ENCODE peak calls at places on chromosomes 6 and 20, in four cellular contexts. H is activated gamma-delta T cell treated with anti-CD3 and anti-CD28 coated beads, Interleukin-2, amount 50 U/mL, for 16 hours; W is activated effector memory CD4-positive, alpha-beta T cell treated with anti-CD3 and anti-CD28 coated beads, Interleukin-2, amount 50 U/mL, for 16 hours; J is renal cortical epithelial cell. T is an unnamed sample.

GRCh38 chr6:112298021-112298745 is 43.8 kb upstream of the LAMA4 start:
- DNase-seq in W (no peak), H (no peak), J (peak), T (no peak)

GRCh38 chr6:1014431-1014807 is 297.5 kb upstream of the FOXQ1 start:
- DNase-seq in W (no peak), H (no peak), J (no peak), T (no peak)

GRCh38 chr20:53826597-53827291 is 233.1 kb upstream of the ZNF217 start:
- DNase-seq in H (no peak), J (peak), W (no peak), T (no peak)

GRCh38 chr6:151351731-151352130 is 39.6 kb downstream of the ZBTB2 start:
- DNase-seq in H (no peak), W (no peak), J (no peak), T (no peak)

GRCh38 chr6:156781882-156782631 is 4.9 kb downstream of the ARID1B start:
- DNase-seq in J (no peak), H (no peak), W (no peak), T (no peak)

GRCh38 chr6:24802271-24803059 is 3.7 kb upstream of the ARMH2 start:
- DNase-seq in W (no peak), H (no peak), J (no peak), T (no peak)

GRCh38 chr20:53750827-53751393 is 157.3 kb upstream of the ZNF217 start:
- DNase-seq in J (peak), H (peak), W (no peak), T (peak)

GRCh38 chr6:134065706-134066105 is 13.3 kb upstream of the SLC2A12 start:
- DNase-seq in W (no peak), J (no peak), H (no peak), T (peak)

GRCh38 chr6:100202417-100203194 is 208.6 kb upstream of the MCHR2 start:
- DNase-seq in H (no peak), J (peak), W (no peak), T (no peak)

GRCh38 chr6:108361312-108361932 is 66.6 kb downstream of the AFG1L start:
- DNase-seq in W (no peak), J (peak), H (no peak), T (no peak)

GRCh38 chr20:36823126-36823525 is 49.6 kb upstream of the DSN1 start:
- DNase-seq in H (no peak), W (no peak), J (no peak), T (no peak)

GRCh38 chr20:9592419-9592818 is 78.0 kb downstream of the LAMP5 start:
- DNase-seq in J (no peak), W (no peak), H (no peak), T (no peak)

GRCh38 chr6:100851819-100852218 is 29.3 kb downstream of the ASCC3 start:
- DNase-seq in H (no peak), J (no peak), W (no peak), T (no peak)

GRCh38 chr6:156687875-156688549 is 89.2 kb upstream of the ARID1B start:
- DNase-seq in J (peak), W (no peak), H (no peak), T (peak)

GRCh38 chr6:79570802-79571367 is 33.7 kb upstream of the LCA5 start:
- DNase-seq in J (peak), W (no peak), H (no peak), T (peak)

GRCh38 chr6:44057238-44057930 is 69.9 kb downstream of the MRPL14 start:
- DNase-seq in W (no peak), J (no peak), H (no peak), T (no peak)

GRCh38 chr6:131592935-131593334 is 19.9 kb downstream of the ARG1 start:
- DNase-seq in W (no peak), H (no peak), J (no peak), T (no peak)

GRCh38 chr6:36290668-36291620 is 21.1 kb downstream of the PNPLA1 start:
- DNase-seq in W (no peak), J (peak), H (no peak), T (no peak)

GRCh38 chr6:35663447-35664235 is 25.1 kb downstream of the FKBP5 start:
- DNase-seq in W (no peak), J (peak), H (no peak), T (no peak)

GRCh38 chr6:87756858-87757257 is 54.8 kb upstream of the AKIRIN2 start:
- DNase-seq in J (peak), H (no peak), W (peak), T (no peak)

GRCh38 chr6:53543341-53544010 is 1.4 kb downstream of the GCLC start:
- DNase-seq in W (no peak), J (no peak), H (no peak), T (no peak)

GRCh38 chr6:162889303-162889702 is 161.5 kb downstream of the PACRG start:
- DNase-seq in J (no peak), W (no peak), H (no peak), T (no peak)

GRCh38 chr6:94190030-94190429 is 770.7 kb upstream of the EPHA7 start:
- DNase-seq in W (no peak), H (no peak), J (no peak), T (no peak)

GRCh38 chr6:344816-345340 is 46.7 kb upstream of the IRF4 start:
- DNase-seq in J (no peak), H (no peak), W (no peak), T (no peak)

GRCh38 chr20:36210561-36210960 is 25.7 kb upstream of the AAR2 start:
- DNase-seq in W (no peak), J (peak), H (no peak), T (no peak)

GRCh38 chr6:79240509-79240908 is 6.0 kb upstream of the HMGN3 start:
- DNase-seq in J (peak), H (no peak), W (no peak), T (no peak)

GRCh38 chr6:106637051-106637717 is 7.8 kb downstream of the QRSL1 start:
- DNase-seq in W (no peak), H (no peak), J (no peak), T (no peak)

GRCh38 chr6:30325873-30326445 is 768 bp upstream of the TRIM39 start:
- DNase-seq in W (no peak), J (peak), H (peak), T (no peak)

T was measured in SK-N-SH.